ENCODE peak calls at places on chromosomes 4 and X, in seven cellular contexts. One of them, this sample, is unnamed.

GRCh38 chr4:17956245-17956644 is 65.3 kb downstream of the LCORL start:
- DNase-seq in AG10803: no peak
- DNase-seq in DND-41: no peak
- DNase-seq in choroid plexus epithelial cell: no peak
- DNase-seq in heart left ventricle: no peak
- DNase-seq in psoas muscle: no peak
- DNase-seq in LNCaP clone FGC: no peak
- DNase-seq in this sample: no peak

GRCh38 chrX:74133156-74133796 is 170.7 kb upstream of the ZCCHC13 start:
- DNase-seq in choroid plexus epithelial cell: peak; percentile 81
- DNase-seq in DND-41: peak; percentile 13
- DNase-seq in psoas muscle: no peak
- DNase-seq in LNCaP clone FGC: peak; percentile 22
- DNase-seq in AG10803: peak; percentile 69
- DNase-seq in heart left ventricle: no peak
- DNase-seq in this sample: peak; percentile 42

GRCh38 chrX:84907324-84907946 is 96.2 kb upstream of the APOOL start:
- DNase-seq in DND-41: no peak
- DNase-seq in AG10803: peak; percentile 5
- DNase-seq in choroid plexus epithelial cell: peak; percentile 34
- DNase-seq in heart left ventricle: no peak
- DNase-seq in psoas muscle: no peak
- DNase-seq in LNCaP clone FGC: no peak
- DNase-seq in this sample: peak; percentile 4

GRCh38 chrX:150730719-150731118 is 37.5 kb downstream of the MTMR1 start:
- DNase-seq in choroid plexus epithelial cell: no peak
- DNase-seq in AG10803: peak; percentile 83
- DNase-seq in LNCaP clone FGC: no peak
- DNase-seq in heart left ventricle: no peak
- DNase-seq in DND-41: no peak
- DNase-seq in psoas muscle: no peak
- DNase-seq in this sample: no peak

GRCh38 chrX:27619975-27620374 is 29.8 kb downstream of the DCAF8L2 start:
- DNase-seq in heart left ventricle: no peak
- DNase-seq in LNCaP clone FGC: no peak
- DNase-seq in choroid plexus epithelial cell: peak; percentile 46
- DNase-seq in psoas muscle: no peak
- DNase-seq in DND-41: no peak
- DNase-seq in AG10803: no peak
- DNase-seq in this sample: peak; percentile 3

GRCh38 chr4:136203199-136203598 is 1329.1 kb downstream of the PCDH18 start:
- DNase-seq in psoas muscle: no peak
- DNase-seq in DND-41: no peak
- DNase-seq in LNCaP clone FGC: no peak
- DNase-seq in heart left ventricle: no peak
- DNase-seq in choroid plexus epithelial cell: no peak
- DNase-seq in AG10803: no peak
- DNase-seq in this sample: no peak

GRCh38 chrX:114905251-114905650 is 112.2 kb downstream of the IL13RA2 start:
- DNase-seq in heart left ventricle: no peak
- DNase-seq in DND-41: no peak
- DNase-seq in LNCaP clone FGC: no peak
- DNase-seq in choroid plexus epithelial cell: peak; percentile 12
- DNase-seq in AG10803: no peak
- DNase-seq in psoas muscle: no peak
- DNase-seq in this sample: peak; percentile 89

GRCh38 chr4:133154725-133155124 is 5.6 kb downstream of the PCDH10 start:
- DNase-seq in choroid plexus epithelial cell: peak; percentile 79
- DNase-seq in heart left ventricle: no peak
- DNase-seq in psoas muscle: no peak
- DNase-seq in AG10803: peak; percentile 11
- DNase-seq in LNCaP clone FGC: no peak
- DNase-seq in DND-41: peak; percentile 48
- DNase-seq in this sample: peak; percentile 10

GRCh38 chrX:132119821-132120220 is 8.0 kb downstream of the FRMD7 start:
- DNase-seq in AG10803: no peak
- DNase-seq in LNCaP clone FGC: peak; percentile 45
- DNase-seq in choroid plexus epithelial cell: no peak
- DNase-seq in heart left ventricle: no peak
- DNase-seq in DND-41: no peak
- DNase-seq in psoas muscle: no peak
- DNase-seq in this sample: no peak

GRCh38 chr4:165873298-165874071 is 448 bp downstream of the TLL1 start:
- DNase-seq in choroid plexus epithelial cell: no peak
- DNase-seq in AG10803: peak; percentile 4
- DNase-seq in LNCaP clone FGC: no peak
- DNase-seq in heart left ventricle: peak; percentile 66
- DNase-seq in psoas muscle: peak; percentile 33
- DNase-seq in DND-41: no peak
- DNase-seq in this sample: peak; percentile 4

GRCh38 chrX:46686003-46686645 is 72.8 kb downstream of the SLC9A7 start:
- DNase-seq in DND-41: peak; percentile 43
- DNase-seq in choroid plexus epithelial cell: peak; percentile 62
- DNase-seq in AG10803: peak; percentile 56
- DNase-seq in LNCaP clone FGC: no peak
- DNase-seq in psoas muscle: no peak
- DNase-seq in heart left ventricle: no peak
- DNase-seq in this sample: peak; percentile 25

GRCh38 chr4:48244665-48245064 is 25.0 kb downstream of the TEC start:
- DNase-seq in AG10803: no peak
- DNase-seq in DND-41: no peak
- DNase-seq in heart left ventricle: no peak
- DNase-seq in choroid plexus epithelial cell: no peak
- DNase-seq in LNCaP clone FGC: no peak
- DNase-seq in psoas muscle: no peak
- DNase-seq in this sample: no peak

GRCh38 chrX:69362354-69362753 is 141.8 kb upstream of the NALF2 start:
- DNase-seq in psoas muscle: no peak
- DNase-seq in AG10803: peak; percentile 67
- DNase-seq in DND-41: no peak
- DNase-seq in choroid plexus epithelial cell: no peak
- DNase-seq in LNCaP clone FGC: no peak
- DNase-seq in heart left ventricle: no peak
- DNase-seq in this sample: no peak

GRCh38 chrX:45274576-45274975 is 73.9 kb upstream of the DIPK2B start:
- DNase-seq in heart left ventricle: no peak
- DNase-seq in LNCaP clone FGC: no peak
- DNase-seq in AG10803: peak; percentile 6
- DNase-seq in choroid plexus epithelial cell: peak; percentile 27
- DNase-seq in psoas muscle: no peak
- DNase-seq in DND-41: no peak
- DNase-seq in this sample: no peak

GRCh38 chrX:131802836-131803626 is 220.1 kb upstream of the STK26 start:
- DNase-seq in LNCaP clone FGC: no peak
- DNase-seq in DND-41: peak; percentile 13
- DNase-seq in heart left ventricle: no peak
- DNase-seq in psoas muscle: peak; percentile 47
- DNase-seq in choroid plexus epithelial cell: no peak
- DNase-seq in AG10803: no peak
- DNase-seq in this sample: no peak

GRCh38 chr4:38160487-38161207 is 200.4 kb downstream of the PTTG2 start:
- DNase-seq in LNCaP clone FGC: peak; percentile 73
- DNase-seq in heart left ventricle: no peak
- DNase-seq in choroid plexus epithelial cell: peak; percentile 98
- DNase-seq in psoas muscle: peak; percentile 25
- DNase-seq in AG10803: peak; percentile 99
- DNase-seq in DND-41: no peak
- DNase-seq in this sample: peak; percentile 100

GRCh38 chr4:118790544-118790943 is 45.4 kb downstream of the SEC24D start:
- DNase-seq in AG10803: no peak
- DNase-seq in heart left ventricle: no peak
- DNase-seq in psoas muscle: no peak
- DNase-seq in LNCaP clone FGC: peak; percentile 33
- DNase-seq in DND-41: no peak
- DNase-seq in choroid plexus epithelial cell: no peak
- DNase-seq in this sample: no peak

GRCh38 chrX:49155243-49155899 is 7.2 kb upstream of the MAGIX start:
- DNase-seq in LNCaP clone FGC: peak; percentile 64
- DNase-seq in psoas muscle: no peak
- DNase-seq in heart left ventricle: no peak
- DNase-seq in choroid plexus epithelial cell: peak; percentile 84
- DNase-seq in DND-41: peak; percentile 63
- DNase-seq in AG10803: peak; percentile 68
- DNase-seq in this sample: peak; percentile 78

GRCh38 chr4:15451866-15452765 is 17.6 kb upstream of the CC2D2A start:
- DNase-seq in AG10803: peak; percentile 97
- DNase-seq in LNCaP clone FGC: no peak
- DNase-seq in heart left ventricle: no peak
- DNase-seq in choroid plexus epithelial cell: peak; percentile 97
- DNase-seq in psoas muscle: peak; percentile 27
- DNase-seq in DND-41: no peak
- DNase-seq in this sample: peak; percentile 89

GRCh38 chr4:4673070-4673469 is 131.2 kb upstream of the STX18 start:
- DNase-seq in LNCaP clone FGC: peak; percentile 28
- DNase-seq in psoas muscle: no peak
- DNase-seq in choroid plexus epithelial cell: no peak
- DNase-seq in AG10803: peak; percentile 66
- DNase-seq in heart left ventricle: no peak
- DNase-seq in DND-41: peak; percentile 7
- DNase-seq in this sample: peak; percentile 11

GRCh38 chrX:9465380-9466114 is 689 bp downstream of the TBL1X start:
- DNase-seq in psoas muscle: peak; percentile 31
- DNase-seq in LNCaP clone FGC: no peak
- DNase-seq in choroid plexus epithelial cell: no peak
- DNase-seq in DND-41: peak; percentile 25
- DNase-seq in heart left ventricle: peak; percentile 66
- DNase-seq in AG10803: no peak
- DNase-seq in this sample: no peak

GRCh38 chrX:40864972-40865371 is 129.6 kb upstream of the MED14 start:
- DNase-seq in psoas muscle: no peak
- DNase-seq in DND-41: no peak
- DNase-seq in heart left ventricle: no peak
- DNase-seq in choroid plexus epithelial cell: peak; percentile 34
- DNase-seq in AG10803: peak; percentile 82
- DNase-seq in LNCaP clone FGC: no peak
- DNase-seq in this sample: peak; percentile 19

GRCh38 chr4:154741877-154742851 is 1.6 kb upstream of the LRAT start:
- DNase-seq in psoas muscle: no peak
- DNase-seq in LNCaP clone FGC: no peak
- DNase-seq in AG10803: no peak
- DNase-seq in DND-41: no peak
- DNase-seq in choroid plexus epithelial cell: no peak
- DNase-seq in heart left ventricle: no peak
- DNase-seq in this sample: no peak

GRCh38 chr4:154743683-154744340 is at the start of gene LRAT:
- DNase-seq in psoas muscle: peak; percentile 41
- DNase-seq in heart left ventricle: no peak
- DNase-seq in LNCaP clone FGC: no peak
- DNase-seq in choroid plexus epithelial cell: no peak
- DNase-seq in DND-41: no peak
- DNase-seq in AG10803: no peak
- DNase-seq in this sample: peak; percentile 48

GRCh38 chr4:154739111-154739510 is 4.7 kb upstream of the LRAT start:
- DNase-seq in heart left ventricle: no peak
- DNase-seq in DND-41: no peak
- DNase-seq in psoas muscle: no peak
- DNase-seq in AG10803: no peak
- DNase-seq in choroid plexus epithelial cell: no peak
- DNase-seq in LNCaP clone FGC: no peak
- DNase-seq in this sample: no peak

GRCh38 chr4:154740462-154740861 is 3.3 kb upstream of the LRAT start:
- DNase-seq in choroid plexus epithelial cell: no peak
- DNase-seq in AG10803: no peak
- DNase-seq in heart left ventricle: no peak
- DNase-seq in LNCaP clone FGC: no peak
- DNase-seq in DND-41: no peak
- DNase-seq in psoas muscle: no peak
- DNase-seq in this sample: no peak

GRCh38 chr4:154741131-154741530 is 2.7 kb upstream of the LRAT start:
- DNase-seq in heart left ventricle: no peak
- DNase-seq in DND-41: no peak
- DNase-seq in psoas muscle: no peak
- DNase-seq in AG10803: no peak
- DNase-seq in LNCaP clone FGC: no peak
- DNase-seq in choroid plexus epithelial cell: no peak
- DNase-seq in this sample: no peak
- H3K4me3 ChIP-seq in heart left ventricle: no peak overlapping the region
- H3K4me3 ChIP-seq in DND-41: no peak overlapping the region
- H3K4me3 ChIP-seq in psoas muscle: peak overlapping the region; percentile 62
- H3K4me3 ChIP-seq in AG10803: no peak overlapping the region
- H3K4me3 ChIP-seq in LNCaP clone FGC: no peak overlapping the region
- H3K4me3 ChIP-seq in choroid plexus epithelial cell: no peak overlapping the region
- H3K4me3 ChIP-seq in this sample: no peak overlapping the region

DNA sequence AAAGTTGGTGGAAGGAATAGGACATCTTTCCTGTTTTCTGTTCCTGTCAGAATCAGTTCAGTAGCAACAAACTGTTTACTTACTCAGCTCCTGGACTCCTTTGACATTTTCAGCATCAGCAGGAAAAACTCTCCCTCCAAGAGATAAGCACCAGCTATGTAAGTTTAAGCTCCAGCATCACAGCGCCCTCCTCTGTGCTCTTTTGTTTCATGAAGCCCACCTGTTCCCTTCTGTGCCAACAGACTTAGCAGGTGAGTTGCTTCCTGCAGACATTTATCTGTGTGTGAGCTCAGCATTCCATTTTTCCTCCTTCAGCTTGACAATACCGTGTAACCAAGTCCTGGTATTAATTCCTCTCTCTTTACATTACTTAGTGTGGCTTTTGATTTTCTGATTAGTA is 644.1 kb upstream of the AGA start:
- DNase-seq in heart left ventricle: no peak
- DNase-seq in LNCaP clone FGC: no peak
- DNase-seq in AG10803: no peak
- DNase-seq in choroid plexus epithelial cell: no peak
- DNase-seq in DND-41: no peak
- DNase-seq in psoas muscle: no peak
- DNase-seq in this sample: no peak
- TF ChIP-seq CTCF in heart left ventricle: no peak
- TF ChIP-seq CTCF in LNCaP clone FGC: no peak
- TF ChIP-seq CTCF in AG10803: no peak
- TF ChIP-seq CTCF in choroid plexus epithelial cell: no peak
- TF ChIP-seq CTCF in DND-41: peak; percentile 15
- TF ChIP-seq CTCF in psoas muscle: no peak
- TF ChIP-seq CTCF in this sample: no peak

GRCh38 chr4:81407726-81408125 is 64.0 kb downstream of the RASGEF1B start:
- DNase-seq in heart left ventricle: no peak
- DNase-seq in DND-41: no peak
- DNase-seq in AG10803: no peak
- DNase-seq in choroid plexus epithelial cell: no peak
- DNase-seq in psoas muscle: no peak
- DNase-seq in LNCaP clone FGC: no peak
- DNase-seq in this sample: peak; percentile 71
- H3K4me3 ChIP-seq in heart left ventricle: no peak overlapping the region
- H3K4me3 ChIP-seq in DND-41: no peak overlapping the region
- H3K4me3 ChIP-seq in AG10803: no peak overlapping the region
- H3K4me3 ChIP-seq in choroid plexus epithelial cell: no peak overlapping the region
- H3K4me3 ChIP-seq in psoas muscle: no peak overlapping the region
- H3K4me3 ChIP-seq in LNCaP clone FGC: no peak overlapping the region
- H3K4me3 ChIP-seq in this sample: no peak overlapping the region

GRCh38 chr4:39658756-39659155 is 20.1 kb upstream of the SMIM14 start:
- DNase-seq in LNCaP clone FGC: no peak
- DNase-seq in psoas muscle: no peak
- DNase-seq in choroid plexus epithelial cell: peak; percentile 43
- DNase-seq in DND-41: no peak
- DNase-seq in heart left ventricle: no peak
- DNase-seq in AG10803: no peak
- DNase-seq in this sample: no peak
- TF ChIP-seq CTCF in LNCaP clone FGC: peak; percentile 17
- TF ChIP-seq CTCF in psoas muscle: no peak
- TF ChIP-seq CTCF in choroid plexus epithelial cell: peak; percentile 61
- TF ChIP-seq CTCF in DND-41: no peak
- TF ChIP-seq CTCF in heart left ventricle: peak; percentile 16
- TF ChIP-seq CTCF in AG10803: peak; percentile 58
- TF ChIP-seq CTCF in this sample: peak; percentile 21

This sample was measured in bronchial epithelial cell.